ENCODE peak calls at places on chromosome 21, in four cellular contexts. J is G401, O is ELR, F is GM20000. W is an unnamed sample.

GRCh38 chr21:40707271-40707670 is 139.7 kb downstream of the DSCAM start:
- DNase-seq in J (no peak), O (peak; percentile 13), F (no peak), W (no peak)

GRCh38 chr21:31713115-31713514 is 18.8 kb downstream of the SCAF4 start:
- DNase-seq in J (no peak), O (no peak), F (no peak), W (no peak)

GRCh38 chr21:29098156-29098555 is 24.7 kb upstream of the CCT8 start:
- DNase-seq in J (no peak), O (no peak), F (no peak), W (no peak)

GRCh38 chr21:44749759-44750674 is 38.6 kb upstream of the TSPEAR start:
- DNase-seq in J (no peak), O (no peak), F (no peak), W (no peak)

GRCh38 chr21:45166931-45167330 is 92.6 kb downstream of the ADARB1 start:
- DNase-seq in J (no peak), O (no peak), F (no peak), W (no peak)

GRCh38 chr21:39863111-39863510 is 4.1 kb upstream of the PCP4 start:
- DNase-seq in J (no peak), O (no peak), F (no peak), W (peak; percentile 15)

GRCh38 chr21:34630536-34631143 is 15.7 kb upstream of the RCAN1 start:
- DNase-seq in J (peak; percentile 72), O (peak; percentile 64), F (peak; percentile 69), W (peak; percentile 54)

GRCh38 chr21:44874240-44874496 is 678 bp upstream of the PTTG1IP start:
- DNase-seq in J (no peak), O (no peak), F (no peak), W (no peak)

GRCh38 chr21:42865361-42866160 is 13.8 kb downstream of the WDR4 start:
- DNase-seq in J (no peak), O (no peak), F (no peak), W (no peak)

GRCh38 chr21:39633770-39634181 is 21.0 kb downstream of the B3GALT5 start:
- DNase-seq in J (no peak), O (peak; percentile 95), F (no peak), W (peak; percentile 99)

GRCh38 chr21:45893166-45894106 is 88.1 kb upstream of the COL6A1 start:
- DNase-seq in J (peak; percentile 85), O (no peak), F (no peak), W (no peak)

GRCh38 chr21:24545807-24546361 is 1061.4 kb downstream of the MRPL39 start:
- DNase-seq in J (no peak), O (no peak), F (no peak), W (no peak)